ENCODE peak calls at places on chromosomes 12 and 14, in nine cellular contexts. W is foreskin fibroblast, N is ovary, R is testis, S is Calu3, E is thoracic aorta, Q is AG09309, L is left ventricle myocardium inferior, X is GM12865. V is an unnamed sample.

GRCh38 chr12:1702708-1703107 is 11.8 kb downstream of the ADIPOR2 start:
- DNase-seq in W (no peak), N (no peak), R (no peak), S (no peak), E (no peak), Q (no peak), L (no peak), X (no peak), V (no peak)

GRCh38 chr14:54329082-54329695 is 67.6 kb upstream of the CDKN3 start:
- DNase-seq in W (peak; percentile 89), N (peak; percentile 36), R (peak; percentile 53), S (peak; percentile 50), E (no peak), Q (peak; percentile 42), L (peak; percentile 19), X (peak; percentile 65), V (no peak)

GRCh38 chr12:1918081-1918874 is at the start of gene CACNA2D4:
- DNase-seq in W (no peak), N (no peak), R (peak; percentile 13), S (no peak), E (no peak), Q (no peak), L (no peak), X (no peak), V (no peak)

GRCh38 chr12:55073043-55074022 is 52.9 kb upstream of the OR9K2 start:
- DNase-seq in W (peak; percentile 79), N (peak; percentile 63), R (peak; percentile 86), S (peak; percentile 80), E (peak; percentile 21), Q (peak; percentile 43), L (peak; percentile 61), X (peak; percentile 84), V (peak; percentile 70)

GRCh38 chr12:67759829-67760228 is 111.3 kb downstream of the DYRK2 start:
- DNase-seq in W (no peak), N (no peak), R (no peak), S (no peak), E (no peak), Q (no peak), L (no peak), X (no peak), V (no peak)

GRCh38 chr12:110590806-110591326 is 7.7 kb upstream of the PPTC7 start:
- DNase-seq in W (peak; percentile 65), N (no peak), R (no peak), S (no peak), E (no peak), Q (peak; percentile 67), L (no peak), X (peak; percentile 88), V (no peak)

GRCh38 chr14:69002069-69002468 is 23.0 kb upstream of the ACTN1 start:
- DNase-seq in W (peak; percentile 32), N (no peak), R (peak; percentile 32), S (peak; percentile 58), E (no peak), Q (no peak), L (no peak), X (peak; percentile 17), V (no peak)

GRCh38 chr12:67659296-67659695 is 10.8 kb downstream of the DYRK2 start:
- DNase-seq in W (no peak), N (no peak), R (no peak), S (no peak), E (no peak), Q (no peak), L (no peak), X (no peak), V (no peak)

GRCh38 chr12:130560321-130560720 is 155.8 kb downstream of the RIMBP2 start:
- DNase-seq in W (no peak), N (no peak), R (no peak), S (no peak), E (no peak), Q (no peak), L (no peak), X (no peak), V (no peak)

GRCh38 chr12:27343255-27344000 is 10.8 kb downstream of the BMAL2 start:
- DNase-seq in W (peak; percentile 91), N (no peak), R (no peak), S (peak; percentile 32), E (no peak), Q (peak; percentile 72), L (no peak), X (no peak), V (no peak)

GRCh38 chr14:64826845-64827244 is 52.9 kb downstream of the SPTB start:
- DNase-seq in W (no peak), N (no peak), R (no peak), S (no peak), E (no peak), Q (no peak), L (no peak), X (no peak), V (no peak)

GRCh38 chr12:87120440-87120839 is 864.2 kb upstream of the MGAT4C start:
- DNase-seq in W (no peak), N (no peak), R (no peak), S (no peak), E (no peak), Q (no peak), L (no peak), X (no peak), V (no peak)

GRCh38 chr12:93786669-93787397 is 109.7 kb downstream of the CRADD start:
- DNase-seq in W (peak; percentile 23), N (no peak), R (no peak), S (no peak), E (no peak), Q (no peak), L (no peak), X (no peak), V (no peak)

GRCh38 chr12:6450091-6450868 is 1.6 kb upstream of the TAPBPL start:
- DNase-seq in W (peak; percentile 28), N (no peak), R (no peak), S (no peak), E (no peak), Q (no peak), L (no peak), X (no peak), V (peak; percentile 22)

GRCh38 chr12:75196865-75197264 is 12.8 kb downstream of the KCNC2 start:
- DNase-seq in W (no peak), N (no peak), R (no peak), S (no peak), E (no peak), Q (no peak), L (no peak), X (no peak), V (no peak)

GRCh38 chr12:26135010-26135420 is 10.2 kb upstream of the BHLHE41 start:
- DNase-seq in W (no peak), N (peak; percentile 55), R (peak; percentile 72), S (peak; percentile 28), E (peak; percentile 43), Q (no peak), L (no peak), X (no peak), V (no peak)

GRCh38 chr14:39276579-39277114 is 42.9 kb downstream of the MIA2 start:
- DNase-seq in W (no peak), N (no peak), R (no peak), S (no peak), E (no peak), Q (no peak), L (no peak), X (no peak), V (no peak)
- TF ChIP-seq CTCF in W (no peak), N (no peak), R (no peak), S (no peak), E (no peak), Q (no peak), L (no peak), X (no peak), V (no peak)

DNA sequence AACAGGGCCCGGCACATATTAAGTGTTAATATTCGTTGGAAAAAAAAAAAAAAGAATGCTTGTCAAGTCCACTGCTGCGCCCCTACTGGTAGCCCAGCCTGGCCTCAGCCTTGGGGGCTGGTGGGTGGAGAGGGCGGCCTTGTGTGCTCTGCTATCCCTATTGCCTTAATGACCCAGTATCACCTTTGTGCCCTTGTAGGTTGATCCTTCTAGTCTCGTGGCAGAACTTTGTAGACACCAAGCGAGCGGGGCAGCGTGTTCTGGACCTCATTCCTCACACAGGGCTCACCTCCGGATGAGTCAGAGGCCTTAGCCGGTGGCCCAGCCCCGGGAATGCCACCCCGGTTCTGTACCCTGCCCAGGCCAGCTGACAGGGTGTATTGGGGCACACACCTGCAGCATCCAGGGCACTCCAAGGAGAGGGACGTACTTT is 1.8 kb upstream of the RCOR1 start:
- DNase-seq in W (peak; percentile 73), N (peak; percentile 58), R (peak; percentile 71), S (peak; percentile 72), E (no peak), Q (no peak), L (no peak), X (peak; percentile 29), V (no peak)
- TF ChIP-seq CTCF in W (peak; percentile 50), N (no peak), R (peak; percentile 53), S (peak; percentile 39), E (peak; percentile 36), Q (peak; percentile 71), L (peak; percentile 54), X (peak; percentile 10), V (no peak)

DNA sequence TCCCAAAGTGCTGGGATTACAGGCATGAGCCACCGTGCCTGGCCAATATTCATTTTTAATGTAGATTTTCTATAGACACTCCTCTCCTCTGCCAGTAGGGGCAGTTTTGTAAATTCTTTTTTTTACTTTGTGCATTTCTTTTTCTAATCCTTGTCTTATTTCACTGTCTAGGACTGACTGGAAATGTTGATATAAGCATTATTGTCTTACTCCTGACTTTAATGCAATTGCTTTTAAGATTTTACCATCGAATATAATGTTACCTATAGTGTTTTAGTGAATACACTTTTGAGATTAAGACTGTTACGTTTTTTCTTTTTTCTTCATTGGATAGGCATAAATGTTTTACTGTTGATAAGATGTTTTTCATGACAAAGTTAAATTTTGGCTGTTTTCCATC is 35.4 kb upstream of the EMP1 start:
- DNase-seq in W (no peak), N (no peak), R (no peak), S (no peak), E (no peak), Q (no peak), L (no peak), X (no peak), V (no peak)
- TF ChIP-seq CTCF in W (peak; percentile 14), N (no peak), R (peak; percentile 36), S (peak; percentile 36), E (no peak), Q (peak; percentile 28), L (peak; percentile 16), X (peak; percentile 21), V (no peak)

GRCh38 chr12:50102186-50102585 is 1.6 kb upstream of the GPD1 start:
- DNase-seq in W (no peak), N (no peak), R (no peak), S (no peak), E (no peak), Q (no peak), L (no peak), X (no peak), V (no peak)

GRCh38 chr12:50102648-50103309 is 1.0 kb upstream of the GPD1 start:
- DNase-seq in W (no peak), N (no peak), R (no peak), S (no peak), E (no peak), Q (no peak), L (no peak), X (peak; percentile 36), V (no peak)

GRCh38 chr12:50104614-50105366 is 982 bp downstream of the GPD1 start:
- DNase-seq in W (no peak), N (no peak), R (peak; percentile 54), S (no peak), E (no peak), Q (no peak), L (no peak), X (no peak), V (no peak)

GRCh38 chr12:50103351-50103750 is 457 bp upstream of the GPD1 start:
- DNase-seq in W (no peak), N (no peak), R (no peak), S (no peak), E (no peak), Q (no peak), L (no peak), X (no peak), V (no peak)

GRCh38 chr12:50103767-50104321 is at the start of gene GPD1:
- DNase-seq in W (peak; percentile 70), N (peak; percentile 74), R (peak; percentile 77), S (peak; percentile 60), E (no peak), Q (no peak), L (peak; percentile 73), X (no peak), V (no peak)
- TF ChIP-seq CTCF in W (no peak), N (no peak), R (no peak), S (no peak), E (peak; percentile 12), Q (no peak), L (peak; percentile 16), X (no peak), V (no peak)